ENCODE peak calls at places on chromosomes 7 and 10, in ten cellular contexts. B is activated T-cell treated with anti-CD3 and anti-CD28 coated beads, Interleukin-2, amount 50 U/mL, for 1 hour; Q is Kasumi-1; C is HTR-8/SVneo; T is amniotic stem cell; D is colonic mucosa; G is NCI-H2107; J is ELF-1; X is psoas muscle; M is activated gamma-delta T cell treated with Interleukin-2 at 50 U/mL for 16 hours. O is an unnamed sample.

GRCh38 chr7:80145780-80146422 is 11.3 kb downstream of the GNAI1 start:
- DNase-seq in T (peak; percentile 41), D (no peak), Q (no peak), B (no peak), M (no peak), C (no peak), J (peak; percentile 54), X (no peak), G (no peak), O (no peak)

GRCh38 chr10:111934926-111935325 is 248.6 kb downstream of the GPAM start:
- DNase-seq in D (no peak), B (no peak), T (no peak), X (no peak), Q (no peak), G (no peak), C (no peak), J (no peak), M (no peak), O (no peak)

GRCh38 chr7:149285581-149285975 is 23.6 kb downstream of the ZNF783 start:
- DNase-seq in T (no peak), C (peak; percentile 51), D (peak; percentile 35), Q (peak; percentile 38), J (peak; percentile 47), X (no peak), B (no peak), G (no peak), M (no peak), O (no peak)

GRCh38 chr7:45085619-45086200 is 3.1 kb downstream of the NACAD start:
- DNase-seq in D (no peak), Q (no peak), B (no peak), C (no peak), J (no peak), X (peak; percentile 29), G (no peak), T (no peak), M (no peak), O (no peak)

GRCh38 chr7:41029072-41029492 is 673.8 kb downstream of the INHBA start:
- DNase-seq in X (no peak), M (no peak), D (no peak), J (no peak), T (peak; percentile 67), Q (no peak), G (no peak), B (no peak), C (peak; percentile 67), O (no peak)

GRCh38 chr7:194996-195829 is 2.8 kb downstream of the FAM20C start:
- DNase-seq in X (no peak), Q (no peak), D (no peak), J (no peak), B (no peak), M (no peak), G (no peak), T (no peak), C (no peak), O (no peak)

GRCh38 chr7:120792861-120793130 is 65.1 kb downstream of the TSPAN12 start:
- DNase-seq in Q (no peak), M (no peak), J (no peak), C (no peak), B (no peak), X (no peak), T (no peak), D (no peak), G (no peak), O (no peak)

GRCh38 chr7:45125193-45125904 is 13.9 kb upstream of the TBRG4 start:
- DNase-seq in Q (no peak), T (no peak), B (no peak), M (no peak), C (no peak), D (no peak), G (no peak), J (no peak), X (no peak), O (no peak)

GRCh38 chr10:128147669-128148068 is 21.4 kb upstream of the MKI67 start:
- DNase-seq in J (no peak), M (no peak), X (no peak), C (no peak), T (no peak), B (no peak), G (no peak), D (no peak), Q (no peak), O (no peak)

GRCh38 chr10:77428776-77429395 is 208.7 kb downstream of the KCNMA1 start:
- DNase-seq in M (no peak), J (peak; percentile 68), X (peak; percentile 78), B (no peak), G (no peak), D (peak; percentile 29), T (peak; percentile 66), Q (peak; percentile 71), C (peak; percentile 52), O (no peak)

GRCh38 chr7:116315293-116315692 is 105.0 kb downstream of the TES start:
- DNase-seq in X (no peak), D (no peak), M (no peak), B (no peak), J (no peak), G (no peak), C (peak; percentile 30), T (no peak), Q (no peak), O (no peak)

GRCh38 chr7:138417103-138417695 is 42.9 kb upstream of the TRIM24 start:
- DNase-seq in X (no peak), D (no peak), M (no peak), C (no peak), G (no peak), J (no peak), B (no peak), T (no peak), Q (peak; percentile 52), O (no peak)

GRCh38 chr7:27739301-27739913 is 555 bp upstream of the TAX1BP1 start:
- DNase-seq in B (no peak), G (no peak), M (no peak), X (no peak), Q (peak; percentile 84), C (peak; percentile 45), D (peak; percentile 38), T (peak; percentile 46), J (no peak), O (no peak)

GRCh38 chr10:76576276-76576962 is 1061.2 kb downstream of the KCNMA1 start:
- DNase-seq in J (no peak), X (no peak), G (no peak), M (no peak), T (peak; percentile 37), D (no peak), Q (no peak), B (no peak), C (no peak), O (no peak)

GRCh38 chr7:122752583-122752982 is 49.9 kb upstream of the RNF148 start:
- DNase-seq in D (no peak), C (no peak), B (no peak), T (no peak), X (no peak), M (no peak), G (no peak), J (no peak), Q (no peak), O (no peak)

GRCh38 chr7:34430456-34430855 is 227.6 kb upstream of the NPSR1 start:
- DNase-seq in X (no peak), C (peak; percentile 23), B (no peak), T (peak; percentile 27), G (no peak), D (no peak), M (no peak), Q (no peak), J (peak; percentile 10), O (no peak)

GRCh38 chr10:506451-507354 is 182.8 kb downstream of the DIP2C start:
- DNase-seq in M (no peak), Q (no peak), G (no peak), X (peak; percentile 41), C (no peak), B (no peak), D (no peak), T (no peak), J (peak; percentile 45), O (no peak)

GRCh38 chr10:124632064-124632531 is 112.1 kb downstream of the FAM53B start:
- DNase-seq in Q (peak; percentile 30), T (no peak), J (no peak), D (no peak), M (peak; percentile 44), X (peak; percentile 76), C (no peak), B (peak; percentile 58), G (no peak), O (no peak)

GRCh38 chr7:70040971-70041766 is 442.9 kb downstream of the AUTS2 start:
- DNase-seq in Q (peak; percentile 6), C (no peak), M (no peak), T (peak; percentile 5), X (no peak), J (no peak), B (no peak), G (no peak), D (no peak), O (no peak)

GRCh38 chr7:50305697-50306300 is 1.3 kb downstream of the IKZF1 start:
- DNase-seq in Q (no peak), T (no peak), M (no peak), C (no peak), B (no peak), X (no peak), J (no peak), G (no peak), D (no peak), O (no peak)

GRCh38 chr7:44880317-44881018 is 4.9 kb downstream of the PURB start:
- DNase-seq in T (no peak), J (no peak), G (no peak), X (no peak), Q (no peak), D (no peak), B (no peak), M (no peak), C (no peak), O (no peak)

GRCh38 chr7:25382869-25383268 is 154.6 kb upstream of the NPVF start:
- DNase-seq in X (no peak), T (no peak), D (no peak), G (no peak), C (no peak), Q (no peak), J (no peak), M (no peak), B (no peak), O (no peak)

GRCh38 chr7:157021071-157021891 is 10.8 kb upstream of the MNX1 start:
- DNase-seq in X (no peak), J (peak; percentile 37), D (peak; percentile 17), B (no peak), G (no peak), C (no peak), M (no peak), Q (no peak), T (no peak), O (no peak)

GRCh38 chr10:70575874-70576802 is 26.4 kb downstream of the PRF1 start:
- DNase-seq in J (no peak), G (peak; percentile 38), X (peak; percentile 64), T (no peak), D (peak; percentile 40), C (no peak), B (no peak), M (peak; percentile 27), Q (peak; percentile 83), O (no peak)

GRCh38 chr7:95781967-95782586 is 9.7 kb downstream of the DYNC1I1 start:
- DNase-seq in G (no peak), T (no peak), B (no peak), J (no peak), M (no peak), X (no peak), Q (no peak), C (no peak), D (no peak), O (no peak)

GRCh38 chr10:119253433-119254174 is 46.2 kb downstream of the GRK5 start:
- DNase-seq in M (no peak), Q (no peak), B (no peak), X (peak; percentile 87), D (peak; percentile 40), T (peak; percentile 92), C (peak; percentile 73), G (no peak), J (peak; percentile 94), O (no peak)

GRCh38 chr7:36788814-36789470 is 64.6 kb upstream of the AOAH start:
- DNase-seq in B (no peak), Q (no peak), D (no peak), J (no peak), G (no peak), C (no peak), M (no peak), T (no peak), X (no peak), O (no peak)

GRCh38 chr7:101754432-101755159 is 62.8 kb upstream of the CUX1 start:
- DNase-seq in C (no peak), X (no peak), B (no peak), D (no peak), M (no peak), Q (no peak), G (no peak), T (no peak), J (no peak), O (no peak)

O was measured in central memory CD4-positive, alpha-beta T cell.